ENCODE peak calls at places on chromosomes 16 and 17, in four cellular contexts. C, S, T and V are unnamed samples.

GRCh38 chr16:23222929-23223328 is 40.4 kb downstream of the SCNN1G start:
- DNase-seq in T (no peak), C (no peak), S (no peak), V (no peak)

GRCh38 chr17:62193297-62193696 is 128.2 kb upstream of the MED13 start:
- DNase-seq in S (no peak), T (no peak), C (no peak), V (no peak)

GRCh38 chr17:58100506-58100905 is 17.3 kb downstream of the DYNLL2 start:
- DNase-seq in C (no peak), T (no peak), S (no peak), V (no peak)

GRCh38 chr17:17934796-17935195 is 37.4 kb downstream of the TOM1L2 start:
- DNase-seq in S (no peak), C (no peak), T (no peak), V (no peak)

GRCh38 chr16:87702325-87702811 is 63.4 kb downstream of the KLHDC4 start:
- DNase-seq in S (no peak), T (peak; percentile 26), C (peak; percentile 49), V (no peak)

GRCh38 chr17:79622776-79623175 is 11.9 kb upstream of the RBFOX3 start:
- DNase-seq in C (no peak), S (no peak), T (no peak), V (no peak)

GRCh38 chr16:24013733-24014645 is 178.2 kb downstream of the PRKCB start:
- DNase-seq in T (no peak), C (peak; percentile 73), S (peak; percentile 8), V (peak; percentile 54)

GRCh38 chr17:60952747-60953146 is 275.1 kb downstream of the BCAS3 start:
- DNase-seq in S (no peak), T (no peak), C (no peak), V (no peak)

GRCh38 chr16:67477960-67478554 is 2.9 kb downstream of the ATP6V0D1 start:
- DNase-seq in S (no peak), C (no peak), T (peak; percentile 31), V (peak; percentile 75)

GRCh38 chr16:16908058-16908457 is 529.1 kb downstream of the NPIPA7 start:
- DNase-seq in C (no peak), T (no peak), S (no peak), V (no peak)

GRCh38 chr16:71479420-71479819 is 9.7 kb downstream of the ZNF19 start:
- DNase-seq in S (no peak), C (no peak), T (peak; percentile 65), V (peak; percentile 32)

GRCh38 chr16:14301150-14302030 is 230.3 kb downstream of the MRTFB start:
- DNase-seq in C (peak; percentile 31), T (peak; percentile 28), S (peak; percentile 53), V (no peak)

GRCh38 chr17:56047321-56047720 is 106.0 kb upstream of the ANKFN1 start:
- DNase-seq in C (no peak), T (no peak), S (no peak), V (no peak)

GRCh38 chr16:2977440-2977839 is 2.8 kb downstream of the PKMYT1 start:
- DNase-seq in S (no peak), T (no peak), C (no peak), V (no peak)

GRCh38 chr17:59746849-59747445 is 39.5 kb downstream of the VMP1 start:
- DNase-seq in S (peak; percentile 30), T (peak; percentile 58), C (no peak), V (peak; percentile 39)

GRCh38 chr17:21106316-21106715 is 20.4 kb upstream of the DHRS7B start:
- DNase-seq in T (no peak), C (no peak), S (no peak), V (no peak)

GRCh38 chr17:66403846-66404597 is 101.6 kb downstream of the PRKCA start:
- DNase-seq in T (no peak), S (no peak), C (no peak), V (no peak)